ENCODE peak calls at places on chromosome X, in five cellular contexts. M is transverse colon, E is neural crest cell, Q is kidney epithelial cell, N is kidney. H is an unnamed sample.

GRCh38 chrX:108299101-108299591 is 139.1 kb downstream of the COL4A6 start:
- DNase-seq in E (no peak), M (no peak), N (no peak), Q (peak), H (no peak)

GRCh38 chrX:153434801-153435200 is 11.1 kb downstream of the TREX2 start:
- DNase-seq in E (no peak), M (no peak), Q (no peak), N (no peak), H (no peak)

GRCh38 chrX:139044680-139045079 is 333.2 kb upstream of the FGF13 start:
- DNase-seq in E (no peak), N (no peak), Q (no peak), M (no peak), H (no peak)

GRCh38 chrX:1390621-1391369 is 1.1 kb downstream of the SLC25A6 start:
- DNase-seq in N (peak), Q (no peak), E (no peak), M (peak), H (no peak)

GRCh38 chrX:9913041-9913440 is 54.1 kb upstream of the CLDN34 start:
- DNase-seq in M (no peak), E (no peak), Q (no peak), N (no peak), H (no peak)

GRCh38 chrX:3663576-3664290 is 49.7 kb downstream of the PRKX start:
- DNase-seq in E (no peak), M (peak), Q (no peak), N (no peak), H (no peak)

GRCh38 chrX:154495472-154495922 is 5.1 kb upstream of the SLC10A3 start:
- DNase-seq in N (no peak), M (no peak), Q (no peak), E (no peak), H (no peak)

GRCh38 chrX:40158036-40158706 is 60.4 kb upstream of the BCOR start:
- DNase-seq in E (peak), Q (no peak), N (no peak), M (no peak), H (no peak)

GRCh38 chrX:78199851-78200250 is 60.4 kb upstream of the TAF9B start:
- DNase-seq in Q (no peak), M (no peak), N (no peak), E (no peak), H (no peak)

GRCh38 chrX:109889289-109890006 is 113.5 kb upstream of the TMEM164 start:
- DNase-seq in E (peak), N (no peak), M (no peak), Q (no peak), H (no peak)

GRCh38 chrX:77628294-77629025 is 157.6 kb downstream of the ATRX start:
- DNase-seq in E (no peak), Q (no peak), M (no peak), N (no peak), H (no peak)

GRCh38 chrX:18099745-18100144 is 120.9 kb downstream of the BEND2 start:
- DNase-seq in M (no peak), N (no peak), Q (no peak), E (no peak), H (no peak)

GRCh38 chrX:42755820-42756219 is 22.1 kb downstream of the PPP1R2C start:
- DNase-seq in E (no peak), M (no peak), Q (peak), N (peak), H (no peak)

GRCh38 chrX:134460005-134460860 is at the start of gene HPRT1:
- DNase-seq in N (peak), E (peak), M (peak), Q (no peak), H (peak)

GRCh38 chrX:40166582-40166981 is 68.8 kb upstream of the BCOR start:
- DNase-seq in M (no peak), N (no peak), E (no peak), Q (no peak), H (no peak)

GRCh38 chrX:13376857-13377441 is 57.1 kb upstream of the ATXN3L start:
- DNase-seq in E (no peak), N (no peak), M (no peak), Q (no peak), H (no peak)

GRCh38 chrX:368811-369562 is 17.7 kb downstream of the PPP2R3B start:
- DNase-seq in E (no peak), N (peak), Q (no peak), M (no peak), H (no peak)

GRCh38 chrX:136531951-136532350 is at the start of gene VGLL1:
- DNase-seq in N (no peak), M (no peak), E (no peak), Q (no peak), H (no peak)

DNA sequence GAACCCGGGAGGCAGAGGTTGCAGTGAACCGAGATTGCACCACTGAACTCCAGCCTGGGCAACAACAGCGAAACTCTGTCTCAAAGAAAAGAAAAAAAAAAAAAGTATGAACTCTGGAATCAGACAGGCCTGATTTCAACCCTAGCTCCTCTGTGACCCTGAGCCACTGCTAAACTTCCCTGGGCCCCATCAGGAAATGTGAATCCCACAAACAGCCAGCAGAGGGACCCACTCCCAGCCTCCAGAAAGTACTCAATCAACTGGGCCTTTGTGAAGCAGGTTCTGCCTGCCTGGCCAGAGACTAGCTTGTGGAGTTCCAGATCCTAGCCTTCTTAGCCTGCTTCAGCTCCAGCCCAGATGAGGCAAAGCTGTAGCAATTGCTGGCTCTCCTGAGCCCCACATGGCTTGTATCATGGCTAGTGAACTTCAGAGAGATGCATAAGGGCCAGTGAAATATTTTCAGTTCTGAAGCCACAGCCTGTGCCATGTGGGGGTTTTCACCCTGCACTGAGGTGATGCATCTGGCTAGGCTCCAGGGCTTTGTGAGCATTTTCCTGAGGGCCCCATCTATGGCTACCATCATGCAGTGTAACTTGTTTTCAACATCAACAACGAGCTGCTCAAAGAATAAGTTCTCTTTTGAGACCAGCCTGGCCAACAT is 7.2 kb upstream of the IDS start:
- DNase-seq in N (no peak), Q (no peak), M (peak), E (peak), H (peak)
- TF ChIP-seq CTCF in N (peak), Q (peak), M (peak), E (peak), H (peak)

GRCh38 chrX:149707147-149707901 is 4.5 kb upstream of the MAGEA11 start:
- DNase-seq in E (no peak), M (no peak), N (no peak), Q (no peak), H (no peak)
- TF ChIP-seq CTCF in E (no peak), M (no peak), N (no peak), Q (no peak), H (no peak)

GRCh38 chrX:97446298-97446882 is 562.7 kb downstream of the RPA4 start:
- DNase-seq in M (no peak), E (no peak), Q (no peak), N (no peak), H (no peak)
- TF ChIP-seq CTCF in M (no peak), E (peak), Q (peak), N (no peak), H (no peak)

DNA sequence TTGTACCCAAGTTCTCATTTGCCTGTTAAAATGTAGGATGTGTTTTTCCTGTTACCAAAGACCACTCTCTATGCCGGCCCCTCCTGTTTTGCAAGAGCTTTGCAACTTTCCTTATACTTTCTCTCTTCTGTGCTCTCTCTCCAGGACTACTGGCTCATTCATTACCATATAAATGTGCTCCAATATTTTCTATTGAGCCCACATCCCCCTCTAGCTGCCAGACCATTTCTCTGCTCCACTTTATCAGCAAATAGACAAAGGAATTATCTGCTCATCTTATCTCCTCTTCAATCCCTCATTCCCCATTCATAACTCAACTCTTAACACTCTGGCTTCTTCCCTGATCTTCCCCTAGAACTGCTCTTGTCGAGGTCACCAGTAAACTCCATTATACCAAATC is 33.6 kb downstream of the RPGR start:
- DNase-seq in Q (no peak), E (no peak), M (no peak), N (no peak), H (no peak)
- TF ChIP-seq CTCF in Q (no peak), E (no peak), M (no peak), N (no peak), H (no peak)

GRCh38 chrX:118633530-118633929 is 93.9 kb upstream of the IL13RA1 start:
- DNase-seq in M (no peak), Q (no peak), E (no peak), N (no peak), H (no peak)

GRCh38 chrX:118632862-118633261 is 94.5 kb upstream of the IL13RA1 start:
- DNase-seq in E (no peak), Q (no peak), N (no peak), M (no peak), H (no peak)

GRCh38 chrX:118634336-118634735 is 93.1 kb upstream of the IL13RA1 start:
- DNase-seq in E (no peak), Q (no peak), N (no peak), M (no peak), H (no peak)

GRCh38 chrX:118637997-118638396 is 89.4 kb upstream of the IL13RA1 start:
- DNase-seq in N (no peak), E (no peak), Q (no peak), M (no peak), H (no peak)
- TF ChIP-seq CTCF in N (peak), E (peak), Q (peak), M (peak), H (no peak)

H was measured in natural killer cell.